ENCODE peak calls at places on chromosomes 7 and 10, in five cellular contexts. One of them, this sample, is unnamed.

GRCh38 chr10:75971402-75972211 is 540.2 kb downstream of the LRMDA start:
- DNase-seq in astrocyte of the cerebellum: peak; percentile 92
- DNase-seq in RWPE2: no peak
- DNase-seq in adrenal gland: no peak
- DNase-seq in nephron progenitor cell: no peak
- DNase-seq in this sample: no peak

GRCh38 chr10:89392974-89393373 is 551 bp downstream of the IFIT1 start:
- DNase-seq in astrocyte of the cerebellum: peak; percentile 49
- DNase-seq in RWPE2: no peak
- DNase-seq in adrenal gland: peak; percentile 69
- DNase-seq in nephron progenitor cell: no peak
- DNase-seq in this sample: no peak

GRCh38 chr10:124708922-124709520 is 35.2 kb downstream of the FAM53B start:
- DNase-seq in astrocyte of the cerebellum: no peak
- DNase-seq in RWPE2: no peak
- DNase-seq in adrenal gland: no peak
- DNase-seq in nephron progenitor cell: no peak
- DNase-seq in this sample: no peak

GRCh38 chr10:90945496-90946070 is 24.7 kb upstream of the ANKRD1 start:
- DNase-seq in astrocyte of the cerebellum: no peak
- DNase-seq in RWPE2: no peak
- DNase-seq in adrenal gland: peak; percentile 57
- DNase-seq in nephron progenitor cell: no peak
- DNase-seq in this sample: no peak

GRCh38 chr7:143884276-143884977 is 17.5 kb downstream of the TCAF1 start:
- DNase-seq in astrocyte of the cerebellum: no peak
- DNase-seq in RWPE2: no peak
- DNase-seq in adrenal gland: no peak
- DNase-seq in nephron progenitor cell: no peak
- DNase-seq in this sample: no peak

GRCh38 chr10:70803768-70804423 is 11.9 kb upstream of the SGPL1 start:
- DNase-seq in astrocyte of the cerebellum: no peak
- DNase-seq in RWPE2: no peak
- DNase-seq in adrenal gland: no peak
- DNase-seq in nephron progenitor cell: no peak
- DNase-seq in this sample: no peak

GRCh38 chr10:31966681-31967080 is 38.0 kb upstream of the ARHGAP12 start:
- DNase-seq in astrocyte of the cerebellum: no peak
- DNase-seq in RWPE2: no peak
- DNase-seq in adrenal gland: no peak
- DNase-seq in nephron progenitor cell: no peak
- DNase-seq in this sample: no peak

GRCh38 chr10:51542863-51543262 is 156.5 kb downstream of the CSTF2T start:
- DNase-seq in astrocyte of the cerebellum: no peak
- DNase-seq in RWPE2: no peak
- DNase-seq in adrenal gland: no peak
- DNase-seq in nephron progenitor cell: no peak
- DNase-seq in this sample: no peak

GRCh38 chr10:44402465-44403205 is 17.7 kb upstream of the CXCL12 start:
- DNase-seq in astrocyte of the cerebellum: no peak
- DNase-seq in RWPE2: no peak
- DNase-seq in adrenal gland: peak; percentile 7
- DNase-seq in nephron progenitor cell: no peak
- DNase-seq in this sample: no peak

GRCh38 chr10:127998517-127999144 is 91.7 kb downstream of the PTPRE start:
- DNase-seq in astrocyte of the cerebellum: no peak
- DNase-seq in RWPE2: no peak
- DNase-seq in adrenal gland: no peak
- DNase-seq in nephron progenitor cell: no peak
- DNase-seq in this sample: no peak

GRCh38 chr7:108459922-108460551 is 3.8 kb upstream of the NRCAM start:
- DNase-seq in astrocyte of the cerebellum: no peak
- DNase-seq in RWPE2: no peak
- DNase-seq in adrenal gland: peak; percentile 70
- DNase-seq in nephron progenitor cell: no peak
- DNase-seq in this sample: no peak

GRCh38 chr7:151408498-151408838 is 1.4 kb downstream of the WDR86 start:
- DNase-seq in astrocyte of the cerebellum: no peak
- DNase-seq in RWPE2: no peak
- DNase-seq in adrenal gland: no peak
- DNase-seq in nephron progenitor cell: no peak
- DNase-seq in this sample: peak; percentile 55

GRCh38 chr10:132539431-132539839 is 1.8 kb downstream of the INPP5A start:
- DNase-seq in astrocyte of the cerebellum: no peak
- DNase-seq in RWPE2: peak; percentile 48
- DNase-seq in adrenal gland: peak; percentile 70
- DNase-seq in nephron progenitor cell: peak; percentile 11
- DNase-seq in this sample: peak; percentile 84

GRCh38 chr10:28532223-28532508 is 752 bp upstream of the WAC start:
- DNase-seq in astrocyte of the cerebellum: peak; percentile 19
- DNase-seq in RWPE2: no peak
- DNase-seq in adrenal gland: peak; percentile 79
- DNase-seq in nephron progenitor cell: no peak
- DNase-seq in this sample: peak; percentile 93

GRCh38 chr10:58642283-58642682 is 129.6 kb downstream of the BICC1 start:
- DNase-seq in astrocyte of the cerebellum: no peak
- DNase-seq in RWPE2: no peak
- DNase-seq in adrenal gland: no peak
- DNase-seq in nephron progenitor cell: no peak
- DNase-seq in this sample: no peak

GRCh38 chr10:94299417-94299816 is 63.3 kb downstream of the NOC3L start:
- DNase-seq in astrocyte of the cerebellum: peak; percentile 81
- DNase-seq in RWPE2: no peak
- DNase-seq in adrenal gland: no peak
- DNase-seq in nephron progenitor cell: no peak
- DNase-seq in this sample: no peak

GRCh38 chr7:25578991-25579687 is 350.9 kb upstream of the NPVF start:
- DNase-seq in astrocyte of the cerebellum: no peak
- DNase-seq in RWPE2: no peak
- DNase-seq in adrenal gland: peak; percentile 62
- DNase-seq in nephron progenitor cell: no peak
- DNase-seq in this sample: no peak

GRCh38 chr10:80137031-80137712 is 4.6 kb downstream of the PLAC9 start:
- DNase-seq in astrocyte of the cerebellum: no peak
- DNase-seq in RWPE2: no peak
- DNase-seq in adrenal gland: no peak
- DNase-seq in nephron progenitor cell: no peak
- DNase-seq in this sample: peak; percentile 70

GRCh38 chr7:118844748-118845147 is 620.2 kb downstream of the ANKRD7 start:
- DNase-seq in astrocyte of the cerebellum: no peak
- DNase-seq in RWPE2: no peak
- DNase-seq in adrenal gland: no peak
- DNase-seq in nephron progenitor cell: no peak
- DNase-seq in this sample: no peak
- TF ChIP-seq CTCF in astrocyte of the cerebellum: no peak
- TF ChIP-seq CTCF in RWPE2: no peak
- TF ChIP-seq CTCF in adrenal gland: no peak
- TF ChIP-seq CTCF in nephron progenitor cell: no peak
- TF ChIP-seq CTCF in this sample: no peak

GRCh38 chr7:128037880-128038619 is 6.8 kb upstream of the LRRC4 start:
- DNase-seq in astrocyte of the cerebellum: no peak
- DNase-seq in RWPE2: no peak
- DNase-seq in adrenal gland: no peak
- DNase-seq in nephron progenitor cell: no peak
- DNase-seq in this sample: no peak

GRCh38 chr7:128035712-128036111 is 4.5 kb upstream of the LRRC4 start:
- DNase-seq in astrocyte of the cerebellum: no peak
- DNase-seq in RWPE2: no peak
- DNase-seq in adrenal gland: peak; percentile 68
- DNase-seq in nephron progenitor cell: no peak
- DNase-seq in this sample: no peak

GRCh38 chr7:128034830-128035229 is 3.6 kb upstream of the LRRC4 start:
- DNase-seq in astrocyte of the cerebellum: no peak
- DNase-seq in RWPE2: no peak
- DNase-seq in adrenal gland: no peak
- DNase-seq in nephron progenitor cell: no peak
- DNase-seq in this sample: no peak

GRCh38 chr7:128036226-128036940 is 5.1 kb upstream of the LRRC4 start:
- DNase-seq in astrocyte of the cerebellum: no peak
- DNase-seq in RWPE2: no peak
- DNase-seq in adrenal gland: no peak
- DNase-seq in nephron progenitor cell: no peak
- DNase-seq in this sample: no peak

GRCh38 chr7:128037081-128037480 is 5.8 kb upstream of the LRRC4 start:
- DNase-seq in astrocyte of the cerebellum: no peak
- DNase-seq in RWPE2: no peak
- DNase-seq in adrenal gland: no peak
- DNase-seq in nephron progenitor cell: no peak
- DNase-seq in this sample: no peak
- TF ChIP-seq CTCF in astrocyte of the cerebellum: no peak
- TF ChIP-seq CTCF in RWPE2: no peak
- TF ChIP-seq CTCF in adrenal gland: no peak
- TF ChIP-seq CTCF in nephron progenitor cell: no peak
- TF ChIP-seq CTCF in this sample: no peak

GRCh38 chr7:154832557-154833138 is 170.3 kb downstream of the PAXIP1 start:
- DNase-seq in astrocyte of the cerebellum: no peak
- DNase-seq in RWPE2: no peak
- DNase-seq in adrenal gland: no peak
- DNase-seq in nephron progenitor cell: peak; percentile 21
- DNase-seq in this sample: no peak
- TF ChIP-seq CTCF in astrocyte of the cerebellum: no peak
- TF ChIP-seq CTCF in RWPE2: no peak
- TF ChIP-seq CTCF in adrenal gland: no peak
- TF ChIP-seq CTCF in nephron progenitor cell: no peak
- TF ChIP-seq CTCF in this sample: no peak

DNA sequence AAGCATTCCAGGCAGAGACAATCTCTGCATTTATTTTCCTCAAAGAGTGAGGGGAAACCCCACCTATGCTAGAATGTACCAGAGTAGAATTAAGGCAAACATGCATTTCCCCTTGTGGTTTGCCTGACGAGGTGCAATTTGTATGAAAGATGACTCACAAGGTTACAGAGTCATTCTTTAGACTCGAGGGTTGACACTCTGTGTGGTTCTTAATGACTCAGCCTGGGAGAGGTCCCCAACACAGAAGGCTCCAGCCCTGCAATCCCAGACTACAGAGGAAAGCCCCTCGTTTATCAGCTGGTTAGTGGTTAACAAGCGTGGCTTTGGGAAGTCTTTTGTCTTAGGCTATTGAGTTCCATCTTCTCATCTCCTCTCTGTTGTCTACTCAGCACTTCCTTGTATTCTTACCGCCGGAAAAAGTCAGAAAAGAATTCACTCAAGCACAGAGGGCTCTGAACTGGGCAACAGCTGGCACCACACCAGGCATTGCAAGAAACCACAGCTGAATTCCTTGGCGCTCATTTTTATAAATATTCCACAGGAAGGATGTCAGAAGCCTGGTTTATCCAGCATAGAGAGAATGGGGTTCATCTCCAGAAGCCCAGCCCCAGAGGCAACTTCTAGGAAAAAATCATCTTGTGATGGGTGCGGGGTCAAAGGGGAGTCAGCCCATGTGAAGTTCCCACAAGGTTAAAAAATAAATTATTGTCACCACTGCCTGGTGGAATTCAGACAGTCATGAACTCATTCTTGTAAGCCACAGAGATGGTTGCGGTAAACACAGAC is 24.4 kb upstream of the SVIL start:
- DNase-seq in astrocyte of the cerebellum: peak; percentile 99
- DNase-seq in RWPE2: peak; percentile 82
- DNase-seq in adrenal gland: peak; percentile 76
- DNase-seq in nephron progenitor cell: no peak
- DNase-seq in this sample: no peak
- TF ChIP-seq CTCF in astrocyte of the cerebellum: peak; percentile 43
- TF ChIP-seq CTCF in RWPE2: peak; percentile 27
- TF ChIP-seq CTCF in adrenal gland: peak; percentile 32
- TF ChIP-seq CTCF in nephron progenitor cell: no peak
- TF ChIP-seq CTCF in this sample: peak; percentile 75

This sample was measured in chondrocyte.